ENCODE peak calls at places on chromosomes 13 and 19, in ten cellular contexts. M is adrenal gland, J is heart left ventricle, T is transverse colon, W is tibial nerve, V is IMR-90, O is H1, N is breast epithelium, Z is ovary, G is Peyer's patch. R is an unnamed sample.

GRCh38 chr13:112168771-112169170 is 101.8 kb downstream of the SOX1 start:
- DNase-seq in W (no peak), O (no peak), T (no peak), M (no peak), V (no peak), G (no peak), J (no peak), Z (no peak), N (no peak), R (no peak)

GRCh38 chr13:44174769-44175425 is 198.7 kb upstream of the SERP2 start:
- DNase-seq in J (no peak), M (no peak), N (no peak), Z (no peak), O (no peak), G (no peak), W (peak; percentile 3), V (peak; percentile 76), T (no peak), R (no peak)

GRCh38 chr13:41075034-41075433 is 13.7 kb downstream of the WBP4 start:
- DNase-seq in V (peak; percentile 49), G (no peak), J (no peak), W (peak; percentile 54), T (no peak), O (no peak), Z (no peak), N (no peak), M (no peak), R (no peak)

GRCh38 chr19:35718345-35719041 is 690 bp downstream of the KMT2B start:
- DNase-seq in W (no peak), J (peak; percentile 82), T (peak; percentile 49), M (no peak), G (peak; percentile 64), Z (peak; percentile 71), N (no peak), O (no peak), V (no peak), R (peak; percentile 52)

GRCh38 chr13:51848674-51849073 is 3.7 kb upstream of the TMEM272 start:
- DNase-seq in M (no peak), W (no peak), G (no peak), Z (no peak), N (no peak), T (no peak), V (peak; percentile 67), O (no peak), J (no peak), R (no peak)

GRCh38 chr19:38650911-38651584 is 3.6 kb downstream of the ACTN4 start:
- DNase-seq in T (no peak), J (no peak), M (no peak), W (peak; percentile 61), V (peak; percentile 60), G (no peak), Z (no peak), N (no peak), O (no peak), R (peak; percentile 54)

GRCh38 chr19:36008336-36008978 is at the start of gene SYNE4:
- DNase-seq in J (no peak), G (peak; percentile 67), W (no peak), Z (peak; percentile 51), M (no peak), O (no peak), V (no peak), N (peak; percentile 82), T (peak; percentile 76), R (no peak)

GRCh38 chr13:113820813-113821651 is 42.8 kb downstream of the GAS6 start:
- DNase-seq in N (peak; percentile 96), T (peak; percentile 63), O (no peak), M (peak; percentile 78), V (peak; percentile 99), J (peak; percentile 86), W (peak; percentile 73), Z (peak; percentile 83), G (peak; percentile 63), R (peak; percentile 87)

GRCh38 chr13:28486144-28486543 is 8.8 kb downstream of the FLT1 start:
- DNase-seq in N (no peak), M (no peak), O (no peak), T (no peak), G (no peak), W (no peak), J (no peak), V (no peak), Z (no peak), R (no peak)

GRCh38 chr13:114146629-114147028 is 14.2 kb upstream of the RASA3 start:
- DNase-seq in T (no peak), G (peak; percentile 50), V (no peak), M (no peak), N (no peak), W (no peak), Z (no peak), J (no peak), O (no peak), R (no peak)

GRCh38 chr19:38362076-38362945 is 12.1 kb upstream of the PSMD8 start:
- DNase-seq in J (peak; percentile 92), V (peak; percentile 49), G (peak; percentile 94), Z (peak; percentile 69), M (peak; percentile 82), O (peak; percentile 71), T (peak; percentile 89), W (peak; percentile 59), N (peak; percentile 81), R (peak; percentile 70)

GRCh38 chr19:14563989-14564650 is 7.7 kb downstream of the NDUFB7 start:
- DNase-seq in M (no peak), T (no peak), N (no peak), O (peak; percentile 83), Z (no peak), G (no peak), J (no peak), V (no peak), W (no peak), R (no peak)

GRCh38 chr13:83883061-83883523 is 818 bp upstream of the SLITRK1 start:
- DNase-seq in J (no peak), M (no peak), T (no peak), O (no peak), W (no peak), Z (no peak), N (no peak), V (no peak), G (no peak), R (no peak)

GRCh38 chr19:10001899-10002298 is 8.4 kb downstream of the COL5A3 start:
- DNase-seq in M (peak; percentile 52), V (no peak), J (peak; percentile 81), T (peak; percentile 76), N (no peak), W (no peak), Z (no peak), G (peak; percentile 80), O (no peak), R (no peak)

GRCh38 chr19:42268704-42269517 is at the start of gene CIC:
- DNase-seq in G (peak; percentile 100), Z (peak; percentile 99), J (peak; percentile 100), N (peak; percentile 100), V (peak; percentile 100), O (peak; percentile 100), T (peak; percentile 100), W (peak; percentile 100), M (peak; percentile 100), R (peak; percentile 100)

DNA sequence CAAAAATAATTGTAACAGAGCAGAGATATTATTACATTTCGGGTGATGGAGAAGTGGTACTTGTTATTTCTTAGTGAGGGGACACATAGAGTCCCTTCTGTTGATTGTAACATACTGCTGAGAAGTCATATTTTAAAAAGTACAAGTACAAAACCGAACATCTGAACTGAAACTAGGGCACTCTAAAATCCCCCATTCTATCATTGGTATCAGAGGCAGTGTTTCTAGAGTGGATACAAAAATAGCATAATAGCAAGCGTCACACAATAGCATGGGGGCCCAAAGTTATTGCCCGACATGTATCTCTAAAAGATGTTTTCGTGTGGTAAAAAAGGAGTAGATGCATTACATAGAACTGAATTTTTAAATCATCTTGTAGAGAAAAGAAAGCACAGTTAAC is 502.1 kb upstream of the SLC10A2 start:
- DNase-seq in J (no peak), O (no peak), N (no peak), T (no peak), V (no peak), G (no peak), Z (no peak), M (no peak), W (no peak), R (no peak)
- H3K4me1 ChIP-seq in J (no peaks in the 10 kb centered on the region), O (no peaks in the 10 kb centered on the region), N (no peaks in the 10 kb centered on the region), T (no peaks in the 10 kb centered on the region), V (no peaks in the 10 kb centered on the region), G (no peaks in the 10 kb centered on the region), Z (no peaks in the 10 kb centered on the region), M (no peaks in the 10 kb centered on the region), W (no peaks in the 10 kb centered on the region), R (no peaks in the 10 kb centered on the region)

GRCh38 chr13:21458816-21459701 is at the start of gene ZDHHC20:
- DNase-seq in T (peak; percentile 94), G (peak; percentile 95), J (peak; percentile 97), M (peak; percentile 93), V (peak; percentile 78), W (peak; percentile 89), Z (peak; percentile 98), O (peak; percentile 46), N (peak; percentile 72), R (peak; percentile 88)
- TF ChIP-seq POLR2A in T (peak; percentile 88), G (peak; percentile 82), J (no peak), M (peak; percentile 51), V (peak; percentile 71), W (peak; percentile 75), Z (peak; percentile 47), O (peak; percentile 60), N (peak; percentile 25), R (peak; percentile 56)

DNA sequence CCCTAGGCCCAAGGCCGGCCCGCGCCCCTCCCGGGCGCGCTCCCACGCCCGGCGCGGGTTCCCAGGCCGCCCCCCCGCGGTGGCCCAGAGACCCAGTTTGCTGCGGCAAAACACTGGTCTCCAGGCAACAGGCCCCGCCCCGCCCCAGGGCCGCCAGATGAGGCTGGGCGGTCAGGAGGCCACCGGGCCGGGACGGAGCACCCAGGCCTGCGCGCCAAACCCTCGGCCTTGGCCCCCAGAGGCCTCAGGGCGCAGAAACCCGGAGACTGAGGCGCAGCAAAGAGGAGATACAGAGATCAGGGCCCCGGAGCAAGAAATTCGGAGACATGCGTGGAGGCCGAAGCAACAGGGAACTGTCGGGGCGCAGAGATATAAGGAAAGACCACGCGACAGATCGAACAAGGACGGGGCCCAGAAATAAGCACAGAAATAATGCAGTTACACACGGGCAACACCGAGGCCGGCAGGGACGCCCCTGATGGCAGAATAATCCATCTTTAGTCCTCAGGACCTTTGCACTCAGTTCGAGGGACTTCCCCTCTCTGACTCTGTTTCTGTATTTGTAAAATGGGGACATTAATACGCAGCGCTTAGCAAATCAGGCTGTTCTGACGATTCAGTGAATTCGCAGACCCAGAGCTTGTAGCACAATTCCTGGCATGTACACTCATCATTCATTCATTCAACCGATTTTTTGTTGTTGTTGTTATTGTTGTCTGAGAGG is 20.8 kb upstream of the ERCC1 start:
- DNase-seq in V (peak; percentile 70), T (peak; percentile 96), J (peak; percentile 98), W (peak; percentile 91), G (peak; percentile 97), N (peak; percentile 94), M (peak; percentile 95), Z (peak; percentile 98), O (no peak), R (peak; percentile 97)
- H3K4me3 ChIP-seq in V (no peak overlapping the region), T (peak overlapping the region; percentile 42), J (peak overlapping the region; percentile 60), W (peak overlapping the region; percentile 43), G (peak overlapping the region; percentile 51), N (peak overlapping the region; percentile 58), M (no peak overlapping the region), Z (peak overlapping the region; percentile 55), O (peak overlapping the region; percentile 50), R (peak overlapping the region; percentile 46)

DNA sequence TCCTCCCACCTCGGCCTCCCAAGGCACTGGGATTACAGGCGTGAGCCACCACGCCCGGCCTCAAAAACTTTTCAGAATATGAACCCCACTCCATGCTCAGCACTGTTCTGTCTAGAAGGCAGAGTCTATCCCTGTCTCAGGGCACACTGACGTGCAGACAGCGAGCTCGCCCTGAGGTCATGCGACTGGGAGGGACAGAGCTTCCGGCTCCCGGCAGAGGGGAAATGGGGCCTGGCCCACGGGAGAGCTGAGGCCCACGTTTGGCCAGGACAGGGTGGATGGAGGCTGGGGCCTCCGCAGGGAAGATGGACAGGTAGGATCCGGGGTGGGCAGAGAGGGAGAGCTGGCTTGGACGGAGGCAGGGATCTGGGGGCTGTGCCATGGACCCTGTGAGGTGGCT is 2.8 kb upstream of the AZU1 start:
- DNase-seq in M (no peak), T (no peak), J (no peak), Z (no peak), V (no peak), O (no peak), N (no peak), W (no peak), G (no peak), R (no peak)
- H3K4me1 ChIP-seq in M (peaks cover 7% of the 10 kb centered on the region), T (no peaks in the 10 kb centered on the region), J (peaks cover 6% of the 10 kb centered on the region), Z (peaks cover 2% of the 10 kb centered on the region), V (peaks cover 3% of the 10 kb centered on the region), O (peaks cover 6% of the 10 kb centered on the region), N (peaks cover 4% of the 10 kb centered on the region), W (no peaks in the 10 kb centered on the region), G (peaks cover 14% of the 10 kb centered on the region), R (no peaks in the 10 kb centered on the region)